ENCODE peak calls at places on chromosome 9, in six cellular contexts. One of them, this sample, is unnamed.

GRCh38 chr9:124450931-124451661 is 845 bp downstream of the ADGRD2 start:
- DNase-seq in H1: no peak
- DNase-seq in stomach: no peak
- DNase-seq in transverse colon: no peak
- DNase-seq in breast epithelium: no peak
- DNase-seq in spleen: peak; percentile 33
- DNase-seq in this sample: no peak

GRCh38 chr9:120878188-120879130 is 1.5 kb upstream of the PHF19 start:
- DNase-seq in transverse colon: no peak
- DNase-seq in H1: no peak
- DNase-seq in breast epithelium: no peak
- DNase-seq in spleen: no peak
- DNase-seq in stomach: no peak
- DNase-seq in this sample: no peak

GRCh38 chr9:132125361-132125760 is 36.5 kb upstream of the NTNG2 start:
- DNase-seq in breast epithelium: no peak
- DNase-seq in transverse colon: no peak
- DNase-seq in H1: peak; percentile 60
- DNase-seq in spleen: no peak
- DNase-seq in stomach: no peak
- DNase-seq in this sample: no peak

GRCh38 chr9:131781069-131781468 is 41.2 kb upstream of the RAPGEF1 start:
- DNase-seq in H1: no peak
- DNase-seq in spleen: no peak
- DNase-seq in breast epithelium: no peak
- DNase-seq in transverse colon: no peak
- DNase-seq in stomach: no peak
- DNase-seq in this sample: no peak

GRCh38 chr9:79604921-79605562 is 33.3 kb downstream of the TLE4 start:
- DNase-seq in transverse colon: no peak
- DNase-seq in breast epithelium: no peak
- DNase-seq in H1: no peak
- DNase-seq in stomach: no peak
- DNase-seq in spleen: no peak
- DNase-seq in this sample: no peak

GRCh38 chr9:93223241-93224180 is 39.6 kb downstream of the WNK2 start:
- DNase-seq in stomach: no peak
- DNase-seq in breast epithelium: no peak
- DNase-seq in spleen: no peak
- DNase-seq in transverse colon: peak; percentile 66
- DNase-seq in H1: no peak
- DNase-seq in this sample: peak; percentile 74

GRCh38 chr9:128245293-128246151 is 30.3 kb downstream of the GOLGA2 start:
- DNase-seq in breast epithelium: no peak
- DNase-seq in transverse colon: no peak
- DNase-seq in stomach: no peak
- DNase-seq in H1: no peak
- DNase-seq in spleen: no peak
- DNase-seq in this sample: no peak

GRCh38 chr9:107734231-107735014 is 244.9 kb upstream of the KLF4 start:
- DNase-seq in spleen: no peak
- DNase-seq in stomach: no peak
- DNase-seq in H1: no peak
- DNase-seq in transverse colon: no peak
- DNase-seq in breast epithelium: no peak
- DNase-seq in this sample: no peak

GRCh38 chr9:117002686-117003085 is 315.6 kb downstream of the TRIM32 start:
- DNase-seq in spleen: no peak
- DNase-seq in breast epithelium: no peak
- DNase-seq in transverse colon: no peak
- DNase-seq in H1: no peak
- DNase-seq in stomach: no peak
- DNase-seq in this sample: no peak

GRCh38 chr9:113525831-113526230 is 62.3 kb downstream of the RGS3 start:
- DNase-seq in breast epithelium: no peak
- DNase-seq in stomach: no peak
- DNase-seq in transverse colon: no peak
- DNase-seq in H1: no peak
- DNase-seq in spleen: peak; percentile 50
- DNase-seq in this sample: no peak

GRCh38 chr9:89892920-89893319 is 288.1 kb downstream of the GADD45G start:
- DNase-seq in H1: no peak
- DNase-seq in transverse colon: no peak
- DNase-seq in stomach: no peak
- DNase-seq in spleen: no peak
- DNase-seq in breast epithelium: no peak
- DNase-seq in this sample: no peak

GRCh38 chr9:108053555-108054061 is 564.0 kb upstream of the KLF4 start:
- DNase-seq in spleen: no peak
- DNase-seq in H1: no peak
- DNase-seq in breast epithelium: peak; percentile 83
- DNase-seq in stomach: peak; percentile 73
- DNase-seq in transverse colon: peak; percentile 68
- DNase-seq in this sample: peak; percentile 88

GRCh38 chr9:129177791-129178578 is at the start of gene IER5L:
- DNase-seq in spleen: peak; percentile 97
- DNase-seq in stomach: peak; percentile 96
- DNase-seq in H1: peak; percentile 97
- DNase-seq in breast epithelium: peak; percentile 96
- DNase-seq in transverse colon: peak; percentile 96
- DNase-seq in this sample: peak; percentile 97

GRCh38 chr9:69671904-69672827 is at the start of gene APBA1:
- DNase-seq in H1: peak; percentile 80
- DNase-seq in breast epithelium: peak; percentile 52
- DNase-seq in stomach: peak; percentile 47
- DNase-seq in spleen: peak; percentile 86
- DNase-seq in transverse colon: peak; percentile 63
- DNase-seq in this sample: peak; percentile 50

GRCh38 chr9:120909904-120910303 is 16.7 kb downstream of the TRAF1 start:
- DNase-seq in breast epithelium: no peak
- DNase-seq in spleen: no peak
- DNase-seq in transverse colon: no peak
- DNase-seq in stomach: no peak
- DNase-seq in H1: no peak
- DNase-seq in this sample: no peak

DNA sequence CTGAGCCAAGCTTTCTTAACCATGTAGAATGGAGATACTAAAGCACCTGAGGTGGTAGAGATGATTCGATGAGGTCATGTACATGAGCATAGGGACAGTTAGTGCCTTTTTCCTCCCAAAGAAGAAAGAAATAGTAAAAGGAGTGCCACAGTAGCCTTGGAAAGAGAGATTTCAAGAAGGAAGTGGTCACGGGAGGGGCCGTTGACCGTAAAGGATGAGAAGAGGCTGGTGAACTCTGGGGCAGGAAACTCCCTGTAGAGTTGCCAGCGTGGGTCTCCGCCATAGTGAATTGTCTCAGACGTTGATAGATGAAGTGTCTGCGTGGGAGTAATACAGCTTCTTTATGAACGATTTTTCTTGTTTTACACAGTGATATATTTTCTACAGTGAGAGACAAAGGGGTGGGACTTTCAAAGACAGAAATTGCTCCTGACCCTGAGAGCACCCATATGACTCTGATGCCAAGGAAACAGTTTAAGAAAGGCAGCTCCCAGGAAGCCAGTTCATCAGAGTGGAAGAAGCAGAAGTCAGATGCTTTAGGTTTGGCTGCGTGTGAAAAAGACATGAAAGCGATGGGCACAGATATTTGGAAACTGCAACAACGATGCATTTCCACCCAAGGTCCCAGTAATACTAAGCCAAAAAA is 41.3 kb downstream of the UGCG start:
- DNase-seq in breast epithelium: no peak
- DNase-seq in spleen: peak; percentile 81
- DNase-seq in stomach: no peak
- DNase-seq in H1: no peak
- DNase-seq in transverse colon: peak; percentile 51
- DNase-seq in this sample: no peak
- TF ChIP-seq POLR2AphosphoS5 in breast epithelium: no peak
- TF ChIP-seq POLR2AphosphoS5 in spleen: peak; percentile 82
- TF ChIP-seq POLR2AphosphoS5 in stomach: no peak
- TF ChIP-seq POLR2AphosphoS5 in H1: no peak
- TF ChIP-seq POLR2AphosphoS5 in transverse colon: peak; percentile 15
- TF ChIP-seq POLR2AphosphoS5 in this sample: no peak

DNA sequence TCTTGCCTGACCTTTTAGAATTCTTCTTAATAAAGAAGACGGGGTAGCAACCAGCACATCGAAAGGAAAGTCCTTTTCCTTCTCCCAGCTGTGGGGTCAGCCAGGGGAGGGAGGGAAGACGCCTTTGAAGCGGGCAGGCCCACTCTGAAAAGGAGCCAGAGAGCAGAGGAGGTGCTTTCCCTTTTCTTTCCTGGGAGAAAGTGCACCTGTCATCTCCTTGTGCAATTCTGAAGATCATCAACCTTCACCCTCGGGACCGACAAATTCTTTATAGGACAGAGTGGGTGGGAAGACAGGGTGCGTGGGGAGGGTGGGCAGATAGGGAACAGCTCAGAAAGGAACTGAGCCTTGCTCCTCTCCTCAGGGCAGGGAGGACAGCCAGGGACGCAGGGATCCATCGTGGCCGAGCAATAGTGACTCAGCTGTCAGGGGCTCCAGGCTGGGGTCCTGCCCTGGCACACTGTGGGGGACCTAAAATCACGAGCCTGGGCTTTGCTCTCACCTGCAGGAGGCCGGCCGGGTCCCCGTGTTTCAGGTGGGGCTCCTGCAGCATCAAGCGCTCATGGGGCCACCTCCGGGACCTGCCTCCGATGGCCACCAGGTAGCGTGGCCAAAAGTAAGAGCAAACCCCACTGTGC is 141.0 kb downstream of the OLFM1 start:
- DNase-seq in H1: no peak
- DNase-seq in stomach: no peak
- DNase-seq in breast epithelium: no peak
- DNase-seq in spleen: no peak
- DNase-seq in transverse colon: no peak
- DNase-seq in this sample: no peak
- H3K9me3 ChIP-seq in H1: peaks cover 3% of the 10 kb centered on the region
- H3K9me3 ChIP-seq in stomach: no peaks in the 10 kb centered on the region
- H3K9me3 ChIP-seq in breast epithelium: no peaks in the 10 kb centered on the region
- H3K9me3 ChIP-seq in spleen: peaks cover 3% of the 10 kb centered on the region
- H3K9me3 ChIP-seq in transverse colon: no peaks in the 10 kb centered on the region
- H3K9me3 ChIP-seq in this sample: no peaks in the 10 kb centered on the region

GRCh38 chr9:126989847-126990821 is 75.6 kb downstream of the RALGPS1 start:
- DNase-seq in H1: no peak
- DNase-seq in transverse colon: peak; percentile 53
- DNase-seq in breast epithelium: no peak
- DNase-seq in stomach: no peak
- DNase-seq in spleen: no peak
- DNase-seq in this sample: no peak
- TF ChIP-seq POLR2AphosphoS5 in H1: no peak
- TF ChIP-seq POLR2AphosphoS5 in transverse colon: no peak
- TF ChIP-seq POLR2AphosphoS5 in breast epithelium: peak; percentile 24
- TF ChIP-seq POLR2AphosphoS5 in stomach: peak; percentile 30
- TF ChIP-seq POLR2AphosphoS5 in spleen: peak; percentile 15
- TF ChIP-seq POLR2AphosphoS5 in this sample: no peak

GRCh38 chr9:32518276-32518675 is 7.7 kb downstream of the RIGI start:
- DNase-seq in stomach: no peak
- DNase-seq in H1: no peak
- DNase-seq in spleen: no peak
- DNase-seq in breast epithelium: no peak
- DNase-seq in transverse colon: no peak
- DNase-seq in this sample: no peak
- H3K9me3 ChIP-seq in stomach: no peaks in the 10 kb centered on the region
- H3K9me3 ChIP-seq in H1: peaks cover 35% of the 10 kb centered on the region
- H3K9me3 ChIP-seq in spleen: peaks cover 19% of the 10 kb centered on the region
- H3K9me3 ChIP-seq in breast epithelium: peaks cover 6% of the 10 kb centered on the region
- H3K9me3 ChIP-seq in transverse colon: no peaks in the 10 kb centered on the region
- H3K9me3 ChIP-seq in this sample: no peaks in the 10 kb centered on the region

GRCh38 chr9:4741365-4742031 is 496 bp upstream of the AK3 start:
- DNase-seq in H1: peak; percentile 79
- DNase-seq in spleen: no peak
- DNase-seq in stomach: peak; percentile 52
- DNase-seq in breast epithelium: no peak
- DNase-seq in transverse colon: peak; percentile 55
- DNase-seq in this sample: peak; percentile 38
- TF ChIP-seq POLR2AphosphoS5 in H1: no peak
- TF ChIP-seq POLR2AphosphoS5 in spleen: no peak
- TF ChIP-seq POLR2AphosphoS5 in stomach: no peak
- TF ChIP-seq POLR2AphosphoS5 in breast epithelium: no peak
- TF ChIP-seq POLR2AphosphoS5 in transverse colon: peak; percentile 47
- TF ChIP-seq POLR2AphosphoS5 in this sample: no peak

GRCh38 chr9:37134166-37134565 is 13.8 kb downstream of the ZCCHC7 start:
- DNase-seq in breast epithelium: no peak
- DNase-seq in spleen: no peak
- DNase-seq in stomach: no peak
- DNase-seq in H1: no peak
- DNase-seq in transverse colon: no peak
- DNase-seq in this sample: no peak
- H3K9me3 ChIP-seq in breast epithelium: no peaks in the 10 kb centered on the region
- H3K9me3 ChIP-seq in spleen: no peaks in the 10 kb centered on the region
- H3K9me3 ChIP-seq in stomach: no peaks in the 10 kb centered on the region
- H3K9me3 ChIP-seq in H1: no peaks in the 10 kb centered on the region
- H3K9me3 ChIP-seq in transverse colon: no peaks in the 10 kb centered on the region
- H3K9me3 ChIP-seq in this sample: no peaks in the 10 kb centered on the region

DNA sequence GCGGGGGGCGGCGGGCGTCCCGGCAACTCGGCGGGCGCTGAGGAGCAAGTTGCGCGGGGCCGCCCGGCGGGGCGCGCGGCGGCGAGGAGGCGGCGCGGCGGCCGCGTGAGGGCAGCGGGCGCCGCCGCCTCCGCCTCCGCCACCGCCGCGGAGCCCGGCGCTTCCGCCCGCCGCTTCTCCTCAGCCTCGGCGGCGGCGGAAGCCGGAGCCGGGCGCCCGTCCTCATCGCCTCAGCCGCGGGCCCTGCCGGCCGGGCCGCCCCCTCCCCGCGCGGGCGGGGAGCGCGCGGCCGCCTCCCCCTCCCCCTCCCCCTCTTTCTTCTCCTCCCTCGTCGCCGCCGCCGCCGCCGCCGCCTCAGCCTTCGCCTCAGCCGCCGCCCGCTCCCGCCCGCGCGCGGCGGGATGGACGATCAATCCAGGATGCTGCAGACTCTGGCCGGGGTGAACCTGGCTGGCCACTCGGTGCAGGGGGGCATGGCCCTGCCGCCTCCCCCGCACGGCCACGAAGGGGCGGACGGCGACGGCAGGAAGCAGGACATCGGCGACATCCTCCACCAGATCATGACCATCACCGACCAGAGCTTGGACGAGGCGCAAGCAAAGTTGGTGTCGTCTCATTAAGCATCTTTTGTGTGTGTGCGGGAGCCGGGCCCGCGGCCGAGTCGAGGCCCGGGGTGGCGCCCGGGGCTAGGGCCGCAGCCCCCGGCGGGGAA is at the start of gene PBX3:
- DNase-seq in spleen: peak; percentile 92
- DNase-seq in stomach: peak; percentile 60
- DNase-seq in transverse colon: peak; percentile 54
- DNase-seq in H1: peak; percentile 66
- DNase-seq in breast epithelium: no peak
- DNase-seq in this sample: peak; percentile 42
- TF ChIP-seq POLR2AphosphoS5 in spleen: peak; percentile 32
- TF ChIP-seq POLR2AphosphoS5 in stomach: peak; percentile 9
- TF ChIP-seq POLR2AphosphoS5 in transverse colon: peak; percentile 27
- TF ChIP-seq POLR2AphosphoS5 in H1: no peak
- TF ChIP-seq POLR2AphosphoS5 in breast epithelium: no peak
- TF ChIP-seq POLR2AphosphoS5 in this sample: no peak

This sample was measured in prostate gland.